ENCODE peak calls at places on chromosomes 12 and 14, in four cellular contexts. One of them, this sample, is unnamed.

GRCh38 chr14:71437870-71438269 is 494.4 kb upstream of the RGS6 start:
- DNase-seq in H1: no peak
- DNase-seq in GM12878: no peak
- DNase-seq in HepG2: no peak
- DNase-seq in this sample: no peak

GRCh38 chr14:32939254-32940065 is 781 bp downstream of the NPAS3 start:
- DNase-seq in GM12878: no peak
- DNase-seq in HepG2: no peak
- DNase-seq in H1: no peak
- DNase-seq in this sample: peak

GRCh38 chr14:36373982-36374673 is 53.7 kb upstream of the MBIP start:
- DNase-seq in HepG2: peak
- DNase-seq in GM12878: peak
- DNase-seq in H1: peak
- DNase-seq in this sample: peak

GRCh38 chr14:31510222-31510621 is 22.4 kb upstream of the GPR33 start:
- DNase-seq in GM12878: no peak
- DNase-seq in H1: no peak
- DNase-seq in HepG2: peak
- DNase-seq in this sample: no peak

GRCh38 chr12:54390668-54391551 is 6.4 kb upstream of the ZNF385A start:
- DNase-seq in GM12878: no peak
- DNase-seq in HepG2: no peak
- DNase-seq in H1: no peak
- DNase-seq in this sample: peak

GRCh38 chr12:75437564-75437963 is 43.0 kb upstream of the GLIPR1 start:
- DNase-seq in H1: no peak
- DNase-seq in HepG2: peak
- DNase-seq in GM12878: no peak
- DNase-seq in this sample: no peak

GRCh38 chr14:24135584-24135833 is 485 bp upstream of the PSME1 start:
- DNase-seq in GM12878: no peak
- DNase-seq in HepG2: no peak
- DNase-seq in H1: no peak
- DNase-seq in this sample: no peak

GRCh38 chr14:62181591-62181990 is 419.4 kb downstream of the SNAPC1 start:
- DNase-seq in H1: no peak
- DNase-seq in GM12878: no peak
- DNase-seq in HepG2: no peak
- DNase-seq in this sample: no peak

GRCh38 chr12:9351136-9351535 is 142.9 kb upstream of the PZP start:
- DNase-seq in HepG2: no peak
- DNase-seq in H1: no peak
- DNase-seq in GM12878: no peak
- DNase-seq in this sample: no peak

GRCh38 chr12:112107728-112108447 is 695 bp downstream of the NAA25 start:
- DNase-seq in GM12878: no peak
- DNase-seq in H1: no peak
- DNase-seq in HepG2: no peak
- DNase-seq in this sample: no peak

GRCh38 chr12:56867216-56867615 is 67.0 kb downstream of the SDR9C7 start:
- DNase-seq in GM12878: no peak
- DNase-seq in H1: no peak
- DNase-seq in HepG2: no peak
- DNase-seq in this sample: no peak

GRCh38 chr12:32566663-32567634 is 112.2 kb upstream of the DNM1L start:
- DNase-seq in H1: peak
- DNase-seq in HepG2: no peak
- DNase-seq in GM12878: no peak
- DNase-seq in this sample: peak

GRCh38 chr12:11209098-11209497 is 22.4 kb upstream of the TAS2R42 start:
- DNase-seq in HepG2: peak
- DNase-seq in H1: no peak
- DNase-seq in GM12878: no peak
- DNase-seq in this sample: peak

GRCh38 chr14:104724981-104725771 is 1.1 kb downstream of the ADSS1 start:
- DNase-seq in HepG2: peak
- DNase-seq in GM12878: no peak
- DNase-seq in H1: no peak
- DNase-seq in this sample: no peak

GRCh38 chr14:19878029-19878642 is 3.2 kb downstream of the OR4K2 start:
- DNase-seq in GM12878: no peak
- DNase-seq in HepG2: peak
- DNase-seq in H1: no peak
- DNase-seq in this sample: no peak

GRCh38 chr14:87153901-87154300 is 839.1 kb downstream of the GALC start:
- DNase-seq in H1: no peak
- DNase-seq in GM12878: no peak
- DNase-seq in HepG2: no peak
- DNase-seq in this sample: no peak

DNA sequence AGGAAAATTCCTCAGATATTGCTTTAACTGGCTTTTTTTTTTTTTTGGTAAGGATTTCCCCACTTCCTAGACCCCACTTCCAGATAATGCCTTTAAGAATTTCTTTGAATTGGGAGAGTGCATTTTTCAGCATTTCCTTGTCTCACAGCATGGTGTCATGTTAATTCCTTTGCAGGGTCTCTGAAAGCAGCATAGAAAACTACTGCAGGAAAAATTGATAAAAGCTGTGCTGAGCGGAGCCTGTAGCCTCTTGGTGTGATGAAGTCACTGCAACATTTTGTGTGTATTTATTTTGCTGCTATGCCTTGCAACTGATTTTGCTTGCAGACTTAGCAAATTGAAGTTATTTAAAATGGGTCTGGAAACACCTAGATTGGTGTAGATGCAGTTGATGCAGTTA is 2.7 kb downstream of the ANO4 start:
- DNase-seq in GM12878: no peak
- DNase-seq in HepG2: no peak
- DNase-seq in H1: no peak
- DNase-seq in this sample: no peak
- TF ChIP-seq ZNF274 in GM12878: no peak
- TF ChIP-seq ZNF274 in HepG2: no peak
- TF ChIP-seq ZNF274 in H1: no peak
- TF ChIP-seq ZNF274 in this sample: no peak

GRCh38 chr12:128613821-128614220 is 209.9 kb downstream of the SLC15A4 start:
- DNase-seq in H1: no peak
- DNase-seq in HepG2: no peak
- DNase-seq in GM12878: no peak
- DNase-seq in this sample: peak
- TF ChIP-seq SUZ12 in H1: no peak
- TF ChIP-seq SUZ12 in HepG2: no peak
- TF ChIP-seq SUZ12 in GM12878: no peak
- TF ChIP-seq SUZ12 in this sample: no peak

DNA sequence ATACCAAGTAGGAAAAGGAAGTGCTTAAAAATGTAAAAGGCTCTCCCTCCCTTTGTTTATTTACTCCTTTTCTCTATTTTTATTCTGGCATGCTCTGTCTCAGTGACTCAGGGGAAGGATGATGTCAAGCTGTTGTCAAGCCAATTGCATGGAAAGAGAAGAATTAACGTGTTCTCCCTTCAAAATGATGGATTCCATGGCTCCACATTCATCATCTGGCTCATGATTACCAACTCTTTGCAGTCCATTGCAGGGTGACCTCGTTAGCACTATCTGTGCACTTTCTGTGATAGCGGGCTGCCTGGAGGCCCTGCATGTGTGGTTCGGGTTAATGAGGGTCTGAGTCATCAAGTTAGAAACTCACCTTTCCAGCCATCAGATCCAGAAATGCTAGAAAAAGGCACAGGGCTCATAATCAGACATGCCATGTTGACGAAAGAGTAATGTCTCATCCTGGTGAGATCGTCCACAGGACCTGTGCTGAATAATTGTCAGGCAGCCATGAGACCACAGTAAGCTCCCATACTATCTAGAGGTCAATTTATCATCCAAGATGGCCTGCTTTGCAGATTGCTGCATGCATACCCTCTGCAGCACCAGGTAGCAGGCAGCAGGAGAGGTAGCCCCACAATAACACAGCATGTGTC is 79.2 kb upstream of the BTG1 start:
- DNase-seq in H1: no peak
- DNase-seq in HepG2: no peak
- DNase-seq in GM12878: no peak
- DNase-seq in this sample: peak
- TF ChIP-seq ZNF274 in H1: no peak
- TF ChIP-seq ZNF274 in HepG2: no peak
- TF ChIP-seq ZNF274 in GM12878: no peak
- TF ChIP-seq ZNF274 in this sample: no peak

GRCh38 chr12:26971963-26972362 is 33.7 kb downstream of the FGFR1OP2 start:
- DNase-seq in GM12878: peak
- DNase-seq in H1: no peak
- DNase-seq in HepG2: no peak
- DNase-seq in this sample: no peak
- TF ChIP-seq SUZ12 in GM12878: no peak
- TF ChIP-seq SUZ12 in H1: no peak
- TF ChIP-seq SUZ12 in HepG2: no peak
- TF ChIP-seq SUZ12 in this sample: no peak

GRCh38 chr12:117141097-117141898 is 42.1 kb upstream of the TESC start:
- DNase-seq in GM12878: no peak
- DNase-seq in H1: no peak
- DNase-seq in HepG2: no peak
- DNase-seq in this sample: no peak

GRCh38 chr12:117139025-117139717 is 40.0 kb upstream of the TESC start:
- DNase-seq in HepG2: no peak
- DNase-seq in GM12878: no peak
- DNase-seq in H1: no peak
- DNase-seq in this sample: no peak

GRCh38 chr12:117142094-117142493 is 42.9 kb upstream of the TESC start:
- DNase-seq in HepG2: no peak
- DNase-seq in H1: no peak
- DNase-seq in GM12878: no peak
- DNase-seq in this sample: no peak

GRCh38 chr12:117143008-117143532 is 43.9 kb upstream of the TESC start:
- DNase-seq in HepG2: peak
- DNase-seq in GM12878: no peak
- DNase-seq in H1: no peak
- DNase-seq in this sample: no peak

DNA sequence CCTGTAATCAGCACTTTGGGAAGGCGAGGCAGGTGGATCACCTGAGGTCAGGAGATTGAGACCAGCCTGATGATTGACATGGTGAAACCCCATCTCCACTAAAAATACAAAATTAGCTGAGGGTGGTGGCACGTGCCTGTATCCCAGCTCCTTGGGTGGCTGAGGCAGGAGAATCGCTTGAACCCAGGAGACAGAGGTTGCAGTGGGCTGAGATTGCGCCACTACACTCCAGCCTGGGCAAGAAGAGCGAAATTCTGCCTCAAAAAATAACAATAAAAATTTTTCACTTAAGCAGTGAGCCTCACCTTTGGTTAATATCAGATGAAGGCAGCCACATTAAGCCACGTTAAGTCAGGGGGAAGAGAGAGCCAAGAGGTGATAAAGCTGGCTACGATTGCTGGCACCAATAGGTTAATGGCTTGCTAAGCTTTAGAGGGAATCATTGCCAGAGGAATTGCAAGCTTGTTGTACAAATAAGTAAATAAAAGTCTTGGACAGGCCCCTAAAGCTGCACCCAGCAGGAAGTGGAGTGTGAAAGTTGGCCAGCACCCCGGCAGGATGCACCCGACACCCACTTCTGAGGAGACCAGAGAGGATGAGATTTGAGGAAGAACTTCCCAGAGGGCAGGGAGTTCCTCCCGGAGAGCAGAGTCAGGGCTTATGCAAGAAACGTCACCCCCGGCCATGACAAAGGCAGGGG is 41.3 kb upstream of the TESC start:
- DNase-seq in HepG2: no peak
- DNase-seq in H1: no peak
- DNase-seq in GM12878: no peak
- DNase-seq in this sample: no peak
- TF ChIP-seq ZNF274 in HepG2: no peak
- TF ChIP-seq ZNF274 in H1: no peak
- TF ChIP-seq ZNF274 in GM12878: no peak
- TF ChIP-seq ZNF274 in this sample: no peak

DNA sequence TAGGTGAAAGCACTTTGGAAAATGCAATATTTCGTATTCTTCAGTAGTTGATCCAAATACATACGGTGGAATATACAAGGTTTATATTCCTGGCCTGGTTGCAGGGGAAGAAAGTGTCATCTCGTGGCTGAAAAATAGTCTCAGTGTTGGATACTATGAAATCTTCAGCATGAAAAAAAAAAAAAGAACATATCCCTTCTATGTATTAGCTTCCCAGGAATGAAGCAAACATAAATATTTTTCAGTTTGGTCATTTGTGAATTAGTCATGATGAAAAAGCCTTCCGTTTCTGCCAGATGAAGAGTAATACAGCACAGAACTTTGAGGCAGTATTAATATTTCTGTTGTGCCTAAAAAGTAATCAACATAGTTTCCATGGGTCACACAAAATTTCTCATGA is 36.7 kb downstream of the FLRT2 start:
- DNase-seq in H1: no peak
- DNase-seq in GM12878: no peak
- DNase-seq in HepG2: no peak
- DNase-seq in this sample: no peak
- TF ChIP-seq SUZ12 in H1: no peak
- TF ChIP-seq SUZ12 in GM12878: no peak
- TF ChIP-seq SUZ12 in HepG2: no peak
- TF ChIP-seq SUZ12 in this sample: no peak

GRCh38 chr12:123242083-123242904 is 9.1 kb downstream of the MTRFR start:
- DNase-seq in GM12878: no peak
- DNase-seq in H1: no peak
- DNase-seq in HepG2: no peak
- DNase-seq in this sample: no peak

GRCh38 chr12:123238330-123238682 is 5.1 kb downstream of the MTRFR start:
- DNase-seq in H1: no peak
- DNase-seq in HepG2: no peak
- DNase-seq in GM12878: no peak
- DNase-seq in this sample: no peak

GRCh38 chr12:123238961-123239360 is 5.7 kb downstream of the MTRFR start:
- DNase-seq in GM12878: no peak
- DNase-seq in HepG2: no peak
- DNase-seq in H1: no peak
- DNase-seq in this sample: no peak

GRCh38 chr12:123233505-123234299 is 466 bp downstream of the MTRFR start:
- DNase-seq in HepG2: no peak
- DNase-seq in H1: no peak
- DNase-seq in GM12878: no peak
- DNase-seq in this sample: no peak

GRCh38 chr12:123237646-123238329 is 4.6 kb downstream of the MTRFR start:
- DNase-seq in GM12878: peak
- DNase-seq in HepG2: peak
- DNase-seq in H1: no peak
- DNase-seq in this sample: no peak
- TF ChIP-seq ZNF274 in GM12878: no peak
- TF ChIP-seq ZNF274 in HepG2: no peak
- TF ChIP-seq ZNF274 in H1: no peak
- TF ChIP-seq ZNF274 in this sample: no peak

GRCh38 chr14:60945984-60946383 is 34.9 kb downstream of the TRMT5 start:
- DNase-seq in GM12878: no peak
- DNase-seq in H1: no peak
- DNase-seq in HepG2: no peak
- DNase-seq in this sample: no peak
- TF ChIP-seq SUZ12 in GM12878: no peak
- TF ChIP-seq SUZ12 in H1: no peak
- TF ChIP-seq SUZ12 in HepG2: no peak
- TF ChIP-seq SUZ12 in this sample: no peak

GRCh38 chr14:75822522-75823288 is 159.1 kb downstream of the TGFB3 start:
- DNase-seq in H1: no peak
- DNase-seq in GM12878: no peak
- DNase-seq in HepG2: no peak
- DNase-seq in this sample: no peak
- TF ChIP-seq ZNF274 in H1: no peak
- TF ChIP-seq ZNF274 in GM12878: no peak
- TF ChIP-seq ZNF274 in HepG2: no peak
- TF ChIP-seq ZNF274 in this sample: no peak